ENCODE peak calls at places on chromosomes 16 and 17, in nine cellular contexts. T is SJSA1; O is heart left ventricle; Z is brain microvascular endothelial cell; Y is neural progenitor cell; C is lung; R is effector memory CD4-positive, alpha-beta T cell; L is cardiac muscle cell; S is K562. P is an unnamed sample.

GRCh38 chr17:43427362-43428043 is 28.7 kb downstream of the ARL4D start:
- DNase-seq in T (no peak), O (no peak), Z (no peak), Y (no peak), C (no peak), R (no peak), L (no peak), S (no peak), P (no peak)

GRCh38 chr16:77943770-77944169 is 78.6 kb upstream of the CLEC3A start:
- DNase-seq in T (no peak), O (no peak), Z (no peak), Y (no peak), C (no peak), R (no peak), L (no peak), S (no peak), P (no peak)

GRCh38 chr16:58195344-58195743 is 2.6 kb downstream of the CSNK2A2 start:
- DNase-seq in T (no peak), O (no peak), Z (no peak), Y (no peak), C (no peak), R (no peak), L (no peak), S (no peak), P (no peak)

GRCh38 chr17:32783602-32784001 is 93.3 kb downstream of the MYO1D start:
- DNase-seq in T (no peak), O (no peak), Z (peak), Y (peak), C (no peak), R (no peak), L (peak), S (peak), P (no peak)

GRCh38 chr17:1371893-1372590 is 28.0 kb downstream of the YWHAE start:
- DNase-seq in T (no peak), O (no peak), Z (no peak), Y (no peak), C (no peak), R (no peak), L (no peak), S (no peak), P (no peak)

GRCh38 chr17:38419508-38419981 is 8.7 kb upstream of the ARHGAP23 start:
- DNase-seq in T (no peak), O (no peak), Z (no peak), Y (no peak), C (no peak), R (no peak), L (no peak), S (no peak), P (no peak)

GRCh38 chr17:38789185-38789584 is 10.2 kb downstream of the PIP4K2B start:
- DNase-seq in T (no peak), O (no peak), Z (no peak), Y (peak), C (no peak), R (no peak), L (no peak), S (no peak), P (no peak)

GRCh38 chr16:66370786-66371684 is 4.5 kb downstream of the CDH5 start:
- DNase-seq in T (no peak), O (no peak), Z (no peak), Y (no peak), C (no peak), R (no peak), L (no peak), S (no peak), P (no peak)

GRCh38 chr16:27718767-27719445 is 169.0 kb downstream of the KATNIP start:
- DNase-seq in T (no peak), O (no peak), Z (no peak), Y (peak), C (no peak), R (no peak), L (no peak), S (no peak), P (peak)

GRCh38 chr17:40818343-40818732 is 4.1 kb downstream of the KRT10 start:
- DNase-seq in T (no peak), O (no peak), Z (no peak), Y (no peak), C (no peak), R (no peak), L (no peak), S (no peak), P (no peak)

GRCh38 chr17:30921544-30922196 is at the start of gene ADAP2:
- DNase-seq in T (no peak), O (peak), Z (no peak), Y (peak), C (peak), R (no peak), L (peak), S (peak), P (no peak)

GRCh38 chr17:55383771-55384679 is 37.6 kb downstream of the MMD start:
- DNase-seq in T (no peak), O (no peak), Z (no peak), Y (no peak), C (no peak), R (no peak), L (peak), S (no peak), P (no peak)

GRCh38 chr16:55465077-55465896 is 13.7 kb upstream of the MMP2 start:
- DNase-seq in T (peak), O (peak), Z (peak), Y (peak), C (peak), R (peak), L (peak), S (peak), P (peak)

GRCh38 chr17:48444531-48445247 is 14.7 kb upstream of the SKAP1 start:
- DNase-seq in T (no peak), O (no peak), Z (no peak), Y (no peak), C (no peak), R (peak), L (no peak), S (no peak), P (no peak)

GRCh38 chr17:45320931-45321461 is 4.2 kb upstream of the MAP3K14 start:
- DNase-seq in T (peak), O (no peak), Z (peak), Y (no peak), C (no peak), R (no peak), L (no peak), S (peak), P (no peak)

GRCh38 chr17:4908711-4909496 is 6.0 kb upstream of the CHRNE start:
- DNase-seq in T (peak), O (peak), Z (peak), Y (peak), C (peak), R (peak), L (peak), S (peak), P (peak)

GRCh38 chr17:76572201-76572910 is 13.3 kb downstream of the ST6GALNAC2 start:
- DNase-seq in T (no peak), O (no peak), Z (no peak), Y (no peak), C (no peak), R (no peak), L (no peak), S (no peak), P (no peak)

GRCh38 chr17:28204751-28205150 is 114.2 kb upstream of the TMEM97 start:
- DNase-seq in T (peak), O (no peak), Z (no peak), Y (no peak), C (no peak), R (no peak), L (no peak), S (no peak), P (no peak)

GRCh38 chr16:85928411-85928820 is 29.5 kb downstream of the IRF8 start:
- DNase-seq in T (no peak), O (no peak), Z (no peak), Y (no peak), C (no peak), R (no peak), L (no peak), S (no peak), P (peak)

GRCh38 chr16:54931041-54931756 is 534 bp downstream of the IRX5 start:
- DNase-seq in T (no peak), O (no peak), Z (no peak), Y (peak), C (no peak), R (no peak), L (peak), S (peak), P (no peak)

GRCh38 chr16:14056970-14057369 is 14.1 kb upstream of the MRTFB start:
- DNase-seq in T (no peak), O (no peak), Z (peak), Y (no peak), C (no peak), R (no peak), L (no peak), S (no peak), P (no peak)

GRCh38 chr16:14061732-14062259 is 9.3 kb upstream of the MRTFB start:
- DNase-seq in T (peak), O (no peak), Z (no peak), Y (no peak), C (peak), R (no peak), L (no peak), S (no peak), P (no peak)

GRCh38 chr16:14063618-14064581 is 7.2 kb upstream of the MRTFB start:
- DNase-seq in T (no peak), O (no peak), Z (no peak), Y (no peak), C (peak), R (no peak), L (no peak), S (no peak), P (no peak)

GRCh38 chr16:14062261-14062660 is 8.9 kb upstream of the MRTFB start:
- DNase-seq in T (peak), O (no peak), Z (no peak), Y (no peak), C (peak), R (no peak), L (no peak), S (no peak), P (no peak)

DNA sequence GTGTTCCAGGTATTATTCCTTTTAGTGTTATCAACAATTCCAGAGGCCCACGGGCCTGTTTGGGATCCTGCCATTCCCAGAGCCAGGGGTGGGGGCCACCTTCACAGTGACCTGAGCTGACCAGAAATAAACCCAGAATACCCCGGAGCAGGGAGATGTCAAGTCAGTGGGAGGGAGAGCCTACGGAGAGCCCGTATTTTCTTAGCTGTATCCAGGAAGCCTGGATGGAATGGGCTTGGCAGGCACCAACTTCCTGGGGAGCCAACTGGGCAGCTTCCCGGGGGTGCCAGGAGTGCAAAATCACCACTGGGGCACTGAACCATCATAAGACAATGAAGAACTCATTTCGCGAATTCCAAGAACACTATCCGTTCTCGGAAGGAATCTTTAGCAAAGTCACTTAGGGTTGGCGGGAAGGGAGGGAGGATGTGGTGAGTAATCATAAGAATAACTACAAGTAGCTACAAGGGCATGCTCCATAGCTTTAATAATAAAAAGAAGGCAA is 13.2 kb upstream of the MRTFB start:
- DNase-seq in T (no peak), O (peak), Z (peak), Y (no peak), C (no peak), R (no peak), L (no peak), S (no peak), P (no peak)
- H3K27ac ChIP-seq in T (no peak), O (no peak), Z (no peak), Y (no peak), C (peak), R (no peak), L (no peak), S (no peak), P (peak)

GRCh38 chr16:14015461-14015860 is 55.7 kb upstream of the MRTFB start:
- DNase-seq in T (no peak), O (no peak), Z (no peak), Y (no peak), C (no peak), R (no peak), L (no peak), S (no peak), P (no peak)

GRCh38 chr16:14014284-14014625 is 56.9 kb upstream of the MRTFB start:
- DNase-seq in T (no peak), O (no peak), Z (no peak), Y (no peak), C (no peak), R (no peak), L (no peak), S (no peak), P (no peak)

GRCh38 chr16:14013571-14014283 is 57.4 kb upstream of the MRTFB start:
- DNase-seq in T (no peak), O (no peak), Z (peak), Y (no peak), C (peak), R (no peak), L (peak), S (no peak), P (no peak)

GRCh38 chr16:14015948-14016347 is 55.2 kb upstream of the MRTFB start:
- DNase-seq in T (peak), O (no peak), Z (peak), Y (no peak), C (no peak), R (no peak), L (no peak), S (no peak), P (no peak)

DNA sequence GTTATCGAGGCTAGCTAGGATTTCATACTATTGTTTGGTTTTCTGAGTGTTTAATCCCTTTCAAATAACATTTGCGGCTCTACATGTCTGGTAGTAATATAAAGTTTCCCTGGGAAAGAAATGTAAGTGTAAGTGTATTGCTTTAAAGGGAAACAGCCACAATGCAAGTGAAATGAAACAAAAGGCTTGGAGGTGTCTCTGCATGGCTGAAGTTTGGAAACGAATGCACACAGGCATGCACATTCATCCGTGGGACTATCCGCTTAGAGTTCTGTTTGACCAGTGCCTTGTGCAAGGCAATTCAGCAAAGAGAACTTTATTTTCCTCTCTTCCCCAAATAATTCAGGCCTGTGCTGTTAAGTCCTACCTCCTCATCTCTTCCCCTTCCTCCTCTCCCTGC is 56.1 kb upstream of the MRTFB start:
- DNase-seq in T (no peak), O (no peak), Z (no peak), Y (no peak), C (no peak), R (no peak), L (no peak), S (no peak), P (no peak)
- H3K27ac ChIP-seq in T (no peak), O (peak), Z (no peak), Y (no peak), C (peak), R (no peak), L (peak), S (no peak), P (peak)

DNA sequence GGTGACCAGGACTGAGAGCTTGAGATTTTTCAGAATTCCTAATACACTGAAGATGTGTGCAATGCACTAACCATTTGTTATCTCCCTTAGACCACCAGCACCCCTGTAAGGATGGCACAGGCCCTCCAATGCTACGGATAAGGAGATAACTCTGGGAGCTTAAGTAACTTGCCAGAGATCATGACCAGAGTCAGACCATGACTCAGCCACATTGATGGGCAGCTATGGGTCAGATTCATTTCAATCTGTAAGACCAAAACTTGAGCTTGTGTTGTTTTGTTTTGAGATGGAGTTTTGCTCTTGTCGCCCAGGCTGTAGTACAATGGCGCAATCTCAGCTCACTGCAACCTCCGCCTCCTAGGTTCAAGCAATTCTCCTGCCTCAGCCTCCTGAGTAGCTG is 63.8 kb downstream of the ARSG start:
- DNase-seq in T (no peak), O (no peak), Z (peak), Y (no peak), C (no peak), R (no peak), L (no peak), S (no peak), P (no peak)
- H3K27ac ChIP-seq in T (peak), O (no peak), Z (peak), Y (no peak), C (no peak), R (no peak), L (no peak), S (no peak), P (no peak)

GRCh38 chr17:9271989-9272388 is 250.7 kb downstream of the NTN1 start:
- DNase-seq in T (no peak), O (no peak), Z (no peak), Y (no peak), C (no peak), R (no peak), L (no peak), S (no peak), P (peak)
- H3K27ac ChIP-seq in T (no peak), O (no peak), Z (no peak), Y (no peak), C (no peak), R (no peak), L (no peak), S (no peak), P (peak)

GRCh38 chr16:11734025-11734652 is 8.5 kb downstream of the TXNDC11 start:
- DNase-seq in T (no peak), O (peak), Z (no peak), Y (no peak), C (no peak), R (no peak), L (no peak), S (peak), P (no peak)
- H3K27ac ChIP-seq in T (no peak), O (peak), Z (no peak), Y (no peak), C (peak), R (no peak), L (no peak), S (no peak), P (peak)

GRCh38 chr16:89621136-89621697 is 7.8 kb downstream of the DPEP1 start:
- DNase-seq in T (no peak), O (no peak), Z (no peak), Y (no peak), C (no peak), R (no peak), L (no peak), S (no peak), P (no peak)
- H3K27ac ChIP-seq in T (no peak), O (no peak), Z (no peak), Y (no peak), C (no peak), R (no peak), L (no peak), S (no peak), P (no peak)

GRCh38 chr17:35242158-35242804 is 591 bp upstream of the SLFN5 start:
- DNase-seq in T (peak), O (peak), Z (peak), Y (peak), C (peak), R (peak), L (peak), S (peak), P (no peak)

GRCh38 chr17:35242805-35243458 is at the start of gene SLFN5:
- DNase-seq in T (peak), O (peak), Z (peak), Y (peak), C (peak), R (peak), L (peak), S (peak), P (peak)

GRCh38 chr17:35243459-35244204 is 760 bp downstream of the SLFN5 start:
- DNase-seq in T (peak), O (peak), Z (peak), Y (peak), C (peak), R (peak), L (peak), S (no peak), P (no peak)

GRCh38 chr17:35245196-35245486 is 2.3 kb downstream of the SLFN5 start:
- DNase-seq in T (peak), O (no peak), Z (peak), Y (no peak), C (no peak), R (no peak), L (no peak), S (no peak), P (no peak)

DNA sequence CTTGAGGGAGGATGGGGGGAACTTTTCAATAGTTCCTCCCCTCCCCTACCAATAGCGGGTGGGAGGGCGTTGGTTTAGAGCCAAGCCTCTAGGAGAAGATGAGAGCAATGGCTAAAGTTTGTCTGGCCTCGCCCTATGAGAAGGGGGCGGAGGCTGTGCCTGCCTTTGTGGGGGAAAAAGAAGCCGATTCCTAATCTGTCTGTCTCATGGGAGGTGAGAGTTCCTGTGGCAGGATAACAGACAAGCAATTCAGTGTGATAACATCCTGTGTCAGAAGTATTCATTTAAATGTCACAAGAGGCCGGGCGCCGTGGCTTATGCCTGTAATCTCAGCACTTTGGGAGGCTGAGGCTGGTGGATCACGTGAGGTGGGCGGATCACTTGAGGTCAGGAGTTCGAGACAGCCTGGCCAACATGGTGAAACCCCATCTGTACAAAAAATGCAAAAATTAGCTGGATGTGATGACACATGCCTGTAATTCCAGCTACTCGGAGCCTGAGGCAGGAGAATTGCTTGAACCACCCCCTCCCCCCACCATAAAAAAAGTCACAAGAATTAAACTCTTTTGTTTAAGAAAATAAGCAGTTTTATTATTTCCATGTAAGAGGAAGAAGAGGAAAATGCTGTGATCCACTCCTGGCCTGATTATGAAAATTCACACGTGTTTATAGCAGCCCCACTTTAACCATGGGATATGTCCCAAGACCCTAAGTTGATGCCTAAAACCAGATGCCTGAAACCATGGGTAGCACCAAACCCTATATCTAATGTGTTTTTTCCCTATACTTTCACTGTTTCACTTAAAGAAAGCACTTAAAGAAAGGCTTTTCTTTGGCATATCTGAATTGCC is 1.7 kb downstream of the SLFN5 start:
- DNase-seq in T (peak), O (peak), Z (peak), Y (peak), C (peak), R (peak), L (peak), S (peak), P (no peak)
- H3K27ac ChIP-seq in T (peak), O (peak), Z (peak), Y (no peak), C (peak), R (peak), L (no peak), S (no peak), P (peak)

GRCh38 chr16:52383640-52384292 is 163.2 kb downstream of the TOX3 start:
- DNase-seq in T (no peak), O (no peak), Z (no peak), Y (no peak), C (no peak), R (no peak), L (no peak), S (no peak), P (no peak)

GRCh38 chr16:52389045-52389444 is 157.9 kb downstream of the TOX3 start:
- DNase-seq in T (no peak), O (no peak), Z (no peak), Y (no peak), C (no peak), R (no peak), L (no peak), S (no peak), P (no peak)

GRCh38 chr16:52384378-52384777 is 162.6 kb downstream of the TOX3 start:
- DNase-seq in T (no peak), O (no peak), Z (no peak), Y (no peak), C (no peak), R (no peak), L (no peak), S (no peak), P (no peak)

GRCh38 chr16:52383071-52383470 is 163.9 kb downstream of the TOX3 start:
- DNase-seq in T (no peak), O (no peak), Z (no peak), Y (peak), C (no peak), R (no peak), L (no peak), S (no peak), P (no peak)

GRCh38 chr16:52386694-52387093 is 160.2 kb downstream of the TOX3 start:
- DNase-seq in T (no peak), O (no peak), Z (no peak), Y (no peak), C (no peak), R (no peak), L (no peak), S (no peak), P (no peak)
- H3K27ac ChIP-seq in T (no peak), O (no peak), Z (no peak), Y (no peak), C (no peak), R (no peak), L (no peak), S (no peak), P (no peak)